ENCODE peak calls at places on chromosomes 16 and 17, in six cellular contexts. D, E, I, A, Z and U are unnamed samples.

GRCh38 chr17:81703747-81704654 is 834 bp downstream of the MRPL12 start:
- DNase-seq in D (peak; percentile 45), E (no peak), I (no peak), A (no peak), Z (no peak), U (no peak)

GRCh38 chr17:66803474-66803951 is 31.4 kb upstream of the CACNG5 start:
- DNase-seq in D (no peak), E (no peak), I (peak; percentile 12), A (no peak), Z (no peak), U (peak; percentile 79)

GRCh38 chr16:49859139-49859947 is 3.4 kb upstream of the ZNF423 start:
- DNase-seq in D (peak; percentile 6), E (peak; percentile 37), I (no peak), A (no peak), Z (no peak), U (peak; percentile 51)

GRCh38 chr16:88940196-88941050 is 36.6 kb downstream of the CBFA2T3 start:
- DNase-seq in D (no peak), E (no peak), I (no peak), A (no peak), Z (no peak), U (peak; percentile 58)

GRCh38 chr17:10162034-10162433 is 36.4 kb downstream of the GAS7 start:
- DNase-seq in D (no peak), E (no peak), I (no peak), A (no peak), Z (no peak), U (no peak)

GRCh38 chr17:34177642-34178041 is 77.4 kb upstream of the CCL2 start:
- DNase-seq in D (no peak), E (peak; percentile 87), I (no peak), A (no peak), Z (no peak), U (no peak)

GRCh38 chr16:11405331-11406176 is 60.3 kb downstream of the RMI2 start:
- DNase-seq in D (peak; percentile 61), E (no peak), I (no peak), A (peak; percentile 63), Z (peak; percentile 51), U (peak; percentile 75)

GRCh38 chr17:2372681-2373080 is 28.2 kb downstream of the MNT start:
- DNase-seq in D (no peak), E (no peak), I (no peak), A (no peak), Z (no peak), U (no peak)

GRCh38 chr17:41917957-41918391 is 777 bp downstream of the ACLY start:
- DNase-seq in D (peak; percentile 56), E (peak; percentile 38), I (no peak), A (peak; percentile 40), Z (peak; percentile 39), U (no peak)

GRCh38 chr16:50244504-50245416 is 21.6 kb upstream of the ADCY7 start:
- DNase-seq in D (no peak), E (no peak), I (no peak), A (no peak), Z (peak; percentile 42), U (peak; percentile 81)

GRCh38 chr17:64739316-64740058 is 77.4 kb upstream of the SMURF2 start:
- DNase-seq in D (no peak), E (peak; percentile 82), I (no peak), A (no peak), Z (peak; percentile 79), U (peak; percentile 67)

GRCh38 chr17:42286411-42287295 is 1.6 kb upstream of the STAT5A start:
- DNase-seq in D (no peak), E (no peak), I (no peak), A (no peak), Z (no peak), U (peak; percentile 30)